ENCODE peak calls at places on chromosomes 4 and X, in ten cellular contexts. P, J, I, H, G, Q, C, K, T and Z are unnamed samples.

GRCh38 chr4:95355021-95355420 is 193.8 kb downstream of the UNC5C start:
- DNase-seq in P (no peak), J (no peak), I (no peak), H (peak), G (no peak), Q (no peak), C (no peak), K (no peak), T (no peak), Z (no peak)

GRCh38 chr4:109590841-109591357 is 30.9 kb downstream of the MCUB start:
- DNase-seq in P (no peak), J (no peak), I (no peak), H (peak), G (no peak), Q (no peak), C (no peak), K (no peak), T (no peak), Z (no peak)

GRCh38 chrX:112738347-112739033 is 58.8 kb upstream of the LHFPL1 start:
- DNase-seq in P (no peak), J (no peak), I (no peak), H (no peak), G (no peak), Q (no peak), C (no peak), K (no peak), T (no peak), Z (no peak)

GRCh38 chrX:100649550-100650356 is 5.8 kb downstream of the SRPX2 start:
- DNase-seq in P (no peak), J (peak), I (peak), H (peak), G (no peak), Q (peak), C (no peak), K (no peak), T (peak), Z (peak)

GRCh38 chr4:185880571-185880970 is 68.6 kb upstream of the SORBS2 start:
- DNase-seq in P (no peak), J (no peak), I (no peak), H (no peak), G (no peak), Q (peak), C (no peak), K (no peak), T (no peak), Z (no peak)

GRCh38 chr4:3339566-3339965 is 46.7 kb downstream of the RGS12 start:
- DNase-seq in P (no peak), J (no peak), I (no peak), H (no peak), G (no peak), Q (no peak), C (no peak), K (no peak), T (peak), Z (no peak)

GRCh38 chr4:42277291-42277690 is 120.0 kb upstream of the SHISA3 start:
- DNase-seq in P (no peak), J (no peak), I (no peak), H (no peak), G (no peak), Q (no peak), C (no peak), K (no peak), T (no peak), Z (no peak)

GRCh38 chr4:180057198-180057821 is 2185.9 kb upstream of the TENM3 start:
- DNase-seq in P (peak), J (no peak), I (peak), H (peak), G (no peak), Q (no peak), C (no peak), K (no peak), T (no peak), Z (no peak)

GRCh38 chrX:49760288-49760885 is 64.6 kb upstream of the PAGE1 start:
- DNase-seq in P (no peak), J (no peak), I (no peak), H (no peak), G (no peak), Q (no peak), C (no peak), K (no peak), T (no peak), Z (no peak)

GRCh38 chr4:141675384-141675783 is 39.0 kb downstream of the IL15 start:
- DNase-seq in P (peak), J (no peak), I (no peak), H (no peak), G (no peak), Q (no peak), C (no peak), K (no peak), T (no peak), Z (no peak)

GRCh38 chr4:118905546-118905945 is 16.9 kb downstream of the SYNPO2 start:
- DNase-seq in P (no peak), J (no peak), I (no peak), H (peak), G (no peak), Q (no peak), C (no peak), K (no peak), T (no peak), Z (no peak)

GRCh38 chr4:126697748-126698147 is 935.0 kb upstream of the INTU start:
- DNase-seq in P (no peak), J (no peak), I (no peak), H (peak), G (no peak), Q (no peak), C (no peak), K (no peak), T (no peak), Z (peak)

GRCh38 chr4:8756816-8757215 is 114.8 kb downstream of the HMX1 start:
- DNase-seq in P (no peak), J (no peak), I (peak), H (no peak), G (no peak), Q (no peak), C (no peak), K (peak), T (no peak), Z (no peak)

GRCh38 chr4:64776820-64777219 is 367.6 kb upstream of the TECRL start:
- DNase-seq in P (no peak), J (no peak), I (no peak), H (no peak), G (no peak), Q (no peak), C (no peak), K (no peak), T (no peak), Z (no peak)

GRCh38 chr4:149345424-149345823 is 470.2 kb downstream of the IQCM start:
- DNase-seq in P (no peak), J (no peak), I (no peak), H (no peak), G (no peak), Q (no peak), C (no peak), K (no peak), T (no peak), Z (peak)

GRCh38 chrX:9135901-9136510 is 102.1 kb upstream of the FAM9B start:
- DNase-seq in P (no peak), J (no peak), I (no peak), H (peak), G (no peak), Q (no peak), C (no peak), K (no peak), T (no peak), Z (no peak)

GRCh38 chr4:94256833-94257232 is 49.2 kb downstream of the SMARCAD1 start:
- DNase-seq in P (no peak), J (no peak), I (no peak), H (no peak), G (no peak), Q (peak), C (no peak), K (no peak), T (no peak), Z (no peak)

GRCh38 chr4:158008551-158009218 is 164.1 kb downstream of the GASK1B start:
- DNase-seq in P (no peak), J (no peak), I (no peak), H (peak), G (no peak), Q (no peak), C (no peak), K (no peak), T (no peak), Z (no peak)

GRCh38 chr4:150593996-150594395 is 12.0 kb downstream of the MAB21L2 start:
- DNase-seq in P (no peak), J (no peak), I (no peak), H (peak), G (no peak), Q (no peak), C (no peak), K (no peak), T (no peak), Z (no peak)

GRCh38 chr4:6342530-6343293 is 73.1 kb downstream of the WFS1 start:
- DNase-seq in P (no peak), J (no peak), I (no peak), H (peak), G (no peak), Q (no peak), C (no peak), K (peak), T (no peak), Z (no peak)

GRCh38 chr4:14265651-14266050 is 638.1 kb upstream of the BOD1L1 start:
- DNase-seq in P (no peak), J (no peak), I (no peak), H (no peak), G (no peak), Q (no peak), C (no peak), K (no peak), T (no peak), Z (no peak)

GRCh38 chrX:49171752-49172279 is at the start of gene PLP2:
- DNase-seq in P (peak), J (peak), I (peak), H (peak), G (peak), Q (no peak), C (no peak), K (peak), T (no peak), Z (peak)

GRCh38 chr4:26424143-26424542 is 66.1 kb downstream of the CCKAR start:
- DNase-seq in P (no peak), J (no peak), I (no peak), H (peak), G (no peak), Q (no peak), C (no peak), K (no peak), T (no peak), Z (no peak)

GRCh38 chr4:56049428-56050212 is 100.9 kb downstream of the CEP135 start:
- DNase-seq in P (peak), J (peak), I (peak), H (peak), G (no peak), Q (no peak), C (no peak), K (peak), T (no peak), Z (peak)

GRCh38 chrX:107117993-107118321 is 665 bp downstream of the RBM41 start:
- DNase-seq in P (no peak), J (no peak), I (no peak), H (peak), G (no peak), Q (no peak), C (no peak), K (no peak), T (no peak), Z (no peak)

GRCh38 chr4:84912741-84913140 is 53.7 kb downstream of the WDFY3 start:
- DNase-seq in P (no peak), J (no peak), I (no peak), H (no peak), G (no peak), Q (no peak), C (no peak), K (no peak), T (no peak), Z (no peak)

GRCh38 chrX:148135738-148136137 is 154.6 kb downstream of the FMR1NB start:
- DNase-seq in P (no peak), J (no peak), I (no peak), H (peak), G (no peak), Q (no peak), C (no peak), K (no peak), T (no peak), Z (peak)

GRCh38 chr4:76589872-76590846 is 155.1 kb downstream of the SHROOM3 start:
- DNase-seq in P (peak), J (peak), I (peak), H (peak), G (peak), Q (peak), C (no peak), K (no peak), T (no peak), Z (peak)

GRCh38 chr4:134201216-134202098 is at the start of gene PABPC4L:
- DNase-seq in P (peak), J (no peak), I (peak), H (peak), G (no peak), Q (no peak), C (no peak), K (peak), T (peak), Z (peak)

GRCh38 chr4:39291686-39292085 is 74.5 kb downstream of the RFC1 start:
- DNase-seq in P (no peak), J (no peak), I (no peak), H (no peak), G (no peak), Q (no peak), C (no peak), K (no peak), T (no peak), Z (no peak)

GRCh38 chr4:123746981-123747380 is 350.4 kb downstream of the SPRY1 start:
- DNase-seq in P (peak), J (no peak), I (peak), H (no peak), G (no peak), Q (no peak), C (no peak), K (no peak), T (no peak), Z (no peak)

GRCh38 chr4:173420324-173420752 is 21.4 kb upstream of the SCRG1 start:
- DNase-seq in P (peak), J (no peak), I (no peak), H (peak), G (no peak), Q (peak), C (no peak), K (no peak), T (no peak), Z (peak)

GRCh38 chrX:20378291-20378920 is 111.7 kb upstream of the RPS6KA3 start:
- DNase-seq in P (no peak), J (peak), I (no peak), H (peak), G (no peak), Q (no peak), C (no peak), K (no peak), T (no peak), Z (peak)

GRCh38 chr4:122633211-122633610 is 12.3 kb upstream of the IL21 start:
- DNase-seq in P (no peak), J (no peak), I (no peak), H (peak), G (no peak), Q (no peak), C (no peak), K (no peak), T (no peak), Z (no peak)

DNA sequence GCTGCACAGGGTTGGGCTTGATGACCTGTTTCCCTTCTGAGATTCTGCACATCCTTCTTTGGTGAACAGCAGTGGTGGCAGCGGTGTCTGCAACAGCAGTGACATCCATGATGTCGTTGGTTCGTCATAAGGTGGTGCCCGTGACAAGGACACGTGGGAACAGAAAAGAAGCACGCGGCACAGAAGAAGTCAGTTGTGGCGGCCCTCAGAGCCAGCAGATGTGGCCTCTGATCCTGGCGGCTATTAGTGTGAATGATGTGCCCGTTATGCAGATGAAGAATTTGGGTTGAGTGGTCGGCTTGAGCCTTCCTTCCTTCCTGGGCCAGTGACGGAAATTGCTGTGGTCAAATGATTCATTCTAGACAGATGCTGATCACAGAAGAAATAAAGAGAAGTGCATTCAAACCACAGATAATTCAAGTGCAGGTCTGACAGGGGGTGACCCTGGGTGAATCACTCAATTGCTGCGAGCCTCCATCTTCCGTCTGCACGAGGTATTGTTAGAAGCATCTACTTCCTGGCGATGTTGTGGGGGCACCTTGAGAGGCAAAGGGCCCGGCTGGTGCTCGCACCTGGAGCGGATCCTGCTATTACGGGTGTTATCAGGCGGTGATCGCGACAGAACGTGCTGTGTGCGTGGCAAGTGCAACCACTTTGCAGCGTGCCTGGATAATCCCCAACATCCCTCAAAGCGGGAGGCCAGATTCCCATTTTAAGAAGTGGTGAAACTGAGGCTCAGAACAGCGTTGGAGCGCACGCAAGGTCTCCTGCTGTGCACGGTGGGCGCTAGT is 215.2 kb upstream of the PSAPL1 start:
- DNase-seq in P (no peak), J (peak), I (no peak), H (peak), G (no peak), Q (no peak), C (no peak), K (peak), T (no peak), Z (peak)
- TF ChIP-seq CTCF in P (no peak), J (no peak), I (no peak), H (no peak), G (no peak), Q (no peak), C (no peak), K (no peak), T (no peak), Z (no peak)

GRCh38 chrX:39802354-39802753 is 295.4 kb downstream of the BCOR start:
- DNase-seq in P (peak), J (no peak), I (no peak), H (no peak), G (no peak), Q (no peak), C (no peak), K (no peak), T (no peak), Z (no peak)
- H3K27ac ChIP-seq in P (no peak), J (no peak), I (no peak), H (no peak), G (no peak), Q (no peak), C (no peak), K (no peak), T (no peak), Z (no peak)

GRCh38 chrX:1534321-1535168 is 2.4 kb downstream of the P2RY8 start:
- DNase-seq in P (peak), J (no peak), I (peak), H (no peak), G (no peak), Q (no peak), C (peak), K (peak), T (peak), Z (no peak)

GRCh38 chrX:1536712-1537030 is 314 bp downstream of the P2RY8 start:
- DNase-seq in P (no peak), J (no peak), I (no peak), H (no peak), G (no peak), Q (no peak), C (no peak), K (no peak), T (no peak), Z (no peak)

GRCh38 chrX:1533083-1533482 is 3.9 kb downstream of the P2RY8 start:
- DNase-seq in P (no peak), J (no peak), I (no peak), H (no peak), G (no peak), Q (no peak), C (no peak), K (no peak), T (no peak), Z (no peak)

GRCh38 chrX:1535241-1536041 is 1.5 kb downstream of the P2RY8 start:
- DNase-seq in P (no peak), J (peak), I (no peak), H (no peak), G (no peak), Q (no peak), C (peak), K (peak), T (peak), Z (no peak)

GRCh38 chrX:1537031-1537715 is at the start of gene P2RY8:
- DNase-seq in P (no peak), J (peak), I (no peak), H (no peak), G (peak), Q (peak), C (peak), K (peak), T (peak), Z (no peak)
- TF ChIP-seq CTCF in P (no peak), J (no peak), I (no peak), H (no peak), G (no peak), Q (peak), C (peak), K (no peak), T (no peak), Z (no peak)

DNA sequence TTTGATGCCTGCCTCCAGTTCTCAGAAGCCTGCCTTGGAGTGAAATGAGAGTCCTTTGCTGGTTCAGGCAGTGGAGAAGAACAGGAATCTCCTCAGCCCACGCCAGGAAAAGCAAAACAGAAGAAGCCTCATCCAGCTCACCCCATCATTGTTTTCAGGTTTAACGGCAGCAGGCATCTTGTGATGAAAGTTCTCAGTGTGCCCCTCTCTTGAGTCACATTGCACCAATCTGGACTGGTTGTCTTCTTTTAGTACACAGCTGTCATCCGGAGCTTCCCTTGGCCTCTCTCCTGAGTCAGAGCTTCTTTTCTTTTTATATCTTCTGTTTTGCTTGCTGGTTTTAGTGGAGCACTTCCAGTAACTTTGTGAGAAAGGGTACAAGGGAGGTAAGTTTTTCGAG is 50.9 kb downstream of the TSPAN7 start:
- DNase-seq in P (no peak), J (no peak), I (no peak), H (no peak), G (no peak), Q (no peak), C (no peak), K (no peak), T (no peak), Z (no peak)
- H3K27ac ChIP-seq in P (no peak), J (no peak), I (no peak), H (no peak), G (no peak), Q (no peak), C (no peak), K (no peak), T (no peak), Z (no peak)

GRCh38 chrX:38806054-38806389 is 4.8 kb downstream of the MID1IP1 start:
- DNase-seq in P (no peak), J (no peak), I (no peak), H (no peak), G (no peak), Q (no peak), C (no peak), K (no peak), T (no peak), Z (peak)

GRCh38 chrX:38803609-38804480 is 2.6 kb downstream of the MID1IP1 start:
- DNase-seq in P (peak), J (peak), I (peak), H (peak), G (peak), Q (peak), C (peak), K (peak), T (no peak), Z (peak)

GRCh38 chrX:38806875-38807601 is 5.8 kb downstream of the MID1IP1 start:
- DNase-seq in P (peak), J (no peak), I (peak), H (no peak), G (no peak), Q (peak), C (no peak), K (no peak), T (no peak), Z (no peak)

GRCh38 chrX:38804481-38805293 is 3.4 kb downstream of the MID1IP1 start:
- DNase-seq in P (peak), J (peak), I (peak), H (no peak), G (peak), Q (no peak), C (no peak), K (peak), T (no peak), Z (no peak)

DNA sequence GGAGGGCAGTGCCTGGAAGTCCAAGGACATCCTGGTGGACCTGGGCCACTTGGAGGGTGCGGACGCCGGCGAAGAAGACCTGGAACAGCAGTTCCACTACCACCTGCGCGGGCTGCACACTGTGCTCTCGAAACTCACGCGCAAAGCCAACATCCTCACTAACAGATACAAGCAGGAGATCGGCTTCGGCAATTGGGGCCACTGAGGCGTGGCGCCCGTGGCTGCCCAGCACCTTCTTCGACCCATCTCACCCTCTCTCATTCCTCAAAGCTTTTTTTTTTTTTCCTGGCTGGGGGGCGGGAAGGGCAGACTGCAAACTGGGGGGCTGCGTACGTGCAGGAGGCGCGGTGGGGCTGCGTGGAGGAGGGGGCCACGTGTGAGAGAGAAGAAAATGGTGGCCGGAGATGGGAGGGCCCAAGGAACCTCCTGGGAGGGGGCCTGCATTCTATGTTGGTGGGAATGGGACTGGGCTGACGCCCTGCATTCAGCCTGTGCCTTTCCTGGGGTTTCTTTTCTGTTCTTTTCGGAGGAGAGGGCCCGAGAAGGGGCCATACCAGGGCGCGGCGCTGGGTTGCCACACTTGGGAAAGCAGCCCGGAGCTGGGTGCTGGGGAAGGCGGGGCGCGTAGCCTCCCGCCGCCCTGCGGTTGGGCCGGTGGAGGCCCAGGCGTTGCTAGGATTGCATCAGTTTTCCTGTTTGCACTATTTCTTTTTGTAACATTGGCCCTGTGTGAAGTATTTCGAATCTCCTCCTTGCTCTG is 4.2 kb downstream of the MID1IP1 start:
- DNase-seq in P (peak), J (peak), I (peak), H (peak), G (peak), Q (peak), C (peak), K (peak), T (no peak), Z (peak)
- TF ChIP-seq CTCF in P (no peak), J (no peak), I (no peak), H (no peak), G (no peak), Q (no peak), C (no peak), K (peak), T (no peak), Z (no peak)